ENCODE peak calls at places on chromosomes 7 and 10, in nine cellular contexts. One of them, this sample, is unnamed.

GRCh38 chr7:92622680-92623079 is 32.5 kb upstream of the FAM133B start:
- DNase-seq in NCI-H345: no peak
- DNase-seq in stimulated activated CD4-positive, alpha-beta T cell treated with anti-CD3 and anti-CD28 coated beads, Interleukin-1b, Interleukin-23, amount 100 ng/mL, for 1 hour: no peak
- DNase-seq in globus pallidus: no peak
- DNase-seq in T-helper 9 cell: no peak
- DNase-seq in Daoy: no peak
- DNase-seq in upper lobe of right lung: no peak
- DNase-seq in T-helper 2 cell treated with Interferon-gamma antibody and Interleukin-4, amounts not matched to agents 5 μg/mL and 100 μg/mL, for 36 hours: no peak
- DNase-seq in GM19239: no peak
- DNase-seq in this sample: no peak

GRCh38 chr10:101260764-101261341 is 31.6 kb upstream of the LBX1 start:
- DNase-seq in NCI-H345: no peak
- DNase-seq in stimulated activated CD4-positive, alpha-beta T cell treated with anti-CD3 and anti-CD28 coated beads, Interleukin-1b, Interleukin-23, amount 100 ng/mL, for 1 hour: no peak
- DNase-seq in globus pallidus: no peak
- DNase-seq in T-helper 9 cell: no peak
- DNase-seq in Daoy: no peak
- DNase-seq in upper lobe of right lung: no peak
- DNase-seq in T-helper 2 cell treated with Interferon-gamma antibody and Interleukin-4, amounts not matched to agents 5 μg/mL and 100 μg/mL, for 36 hours: no peak
- DNase-seq in GM19239: no peak
- DNase-seq in this sample: no peak

GRCh38 chr10:133179651-133180050 is 19.6 kb downstream of the KNDC1 start:
- DNase-seq in NCI-H345: no peak
- DNase-seq in stimulated activated CD4-positive, alpha-beta T cell treated with anti-CD3 and anti-CD28 coated beads, Interleukin-1b, Interleukin-23, amount 100 ng/mL, for 1 hour: no peak
- DNase-seq in globus pallidus: no peak
- DNase-seq in T-helper 9 cell: no peak
- DNase-seq in Daoy: no peak
- DNase-seq in upper lobe of right lung: peak
- DNase-seq in T-helper 2 cell treated with Interferon-gamma antibody and Interleukin-4, amounts not matched to agents 5 μg/mL and 100 μg/mL, for 36 hours: no peak
- DNase-seq in GM19239: no peak
- DNase-seq in this sample: no peak

GRCh38 chr7:50679218-50680007 is 103.3 kb downstream of the GRB10 start:
- DNase-seq in NCI-H345: peak
- DNase-seq in stimulated activated CD4-positive, alpha-beta T cell treated with anti-CD3 and anti-CD28 coated beads, Interleukin-1b, Interleukin-23, amount 100 ng/mL, for 1 hour: no peak
- DNase-seq in globus pallidus: peak
- DNase-seq in T-helper 9 cell: no peak
- DNase-seq in Daoy: no peak
- DNase-seq in upper lobe of right lung: no peak
- DNase-seq in T-helper 2 cell treated with Interferon-gamma antibody and Interleukin-4, amounts not matched to agents 5 μg/mL and 100 μg/mL, for 36 hours: no peak
- DNase-seq in GM19239: peak
- DNase-seq in this sample: no peak

GRCh38 chr7:7918736-7919448 is 49.7 kb upstream of the GLCCI1 start:
- DNase-seq in NCI-H345: no peak
- DNase-seq in stimulated activated CD4-positive, alpha-beta T cell treated with anti-CD3 and anti-CD28 coated beads, Interleukin-1b, Interleukin-23, amount 100 ng/mL, for 1 hour: no peak
- DNase-seq in globus pallidus: no peak
- DNase-seq in T-helper 9 cell: no peak
- DNase-seq in Daoy: no peak
- DNase-seq in upper lobe of right lung: no peak
- DNase-seq in T-helper 2 cell treated with Interferon-gamma antibody and Interleukin-4, amounts not matched to agents 5 μg/mL and 100 μg/mL, for 36 hours: no peak
- DNase-seq in GM19239: no peak
- DNase-seq in this sample: no peak

GRCh38 chr10:67790534-67791408 is 47.2 kb downstream of the DNAJC12 start:
- DNase-seq in NCI-H345: no peak
- DNase-seq in stimulated activated CD4-positive, alpha-beta T cell treated with anti-CD3 and anti-CD28 coated beads, Interleukin-1b, Interleukin-23, amount 100 ng/mL, for 1 hour: no peak
- DNase-seq in globus pallidus: no peak
- DNase-seq in T-helper 9 cell: no peak
- DNase-seq in Daoy: no peak
- DNase-seq in upper lobe of right lung: no peak
- DNase-seq in T-helper 2 cell treated with Interferon-gamma antibody and Interleukin-4, amounts not matched to agents 5 μg/mL and 100 μg/mL, for 36 hours: peak
- DNase-seq in GM19239: no peak
- DNase-seq in this sample: no peak

GRCh38 chr10:70479626-70480253 is 1.2 kb downstream of the PALD1 start:
- DNase-seq in NCI-H345: no peak
- DNase-seq in stimulated activated CD4-positive, alpha-beta T cell treated with anti-CD3 and anti-CD28 coated beads, Interleukin-1b, Interleukin-23, amount 100 ng/mL, for 1 hour: no peak
- DNase-seq in globus pallidus: no peak
- DNase-seq in T-helper 9 cell: no peak
- DNase-seq in Daoy: no peak
- DNase-seq in upper lobe of right lung: no peak
- DNase-seq in T-helper 2 cell treated with Interferon-gamma antibody and Interleukin-4, amounts not matched to agents 5 μg/mL and 100 μg/mL, for 36 hours: no peak
- DNase-seq in GM19239: no peak
- DNase-seq in this sample: no peak

GRCh38 chr7:129877146-129877792 is 75.5 kb downstream of the UBE2H start:
- DNase-seq in NCI-H345: no peak
- DNase-seq in stimulated activated CD4-positive, alpha-beta T cell treated with anti-CD3 and anti-CD28 coated beads, Interleukin-1b, Interleukin-23, amount 100 ng/mL, for 1 hour: no peak
- DNase-seq in globus pallidus: no peak
- DNase-seq in T-helper 9 cell: no peak
- DNase-seq in Daoy: no peak
- DNase-seq in upper lobe of right lung: no peak
- DNase-seq in T-helper 2 cell treated with Interferon-gamma antibody and Interleukin-4, amounts not matched to agents 5 μg/mL and 100 μg/mL, for 36 hours: no peak
- DNase-seq in GM19239: no peak
- DNase-seq in this sample: no peak

GRCh38 chr10:86642499-86642898 is 11.8 kb upstream of the OPN4 start:
- DNase-seq in NCI-H345: no peak
- DNase-seq in stimulated activated CD4-positive, alpha-beta T cell treated with anti-CD3 and anti-CD28 coated beads, Interleukin-1b, Interleukin-23, amount 100 ng/mL, for 1 hour: no peak
- DNase-seq in globus pallidus: no peak
- DNase-seq in T-helper 9 cell: no peak
- DNase-seq in Daoy: peak
- DNase-seq in upper lobe of right lung: no peak
- DNase-seq in T-helper 2 cell treated with Interferon-gamma antibody and Interleukin-4, amounts not matched to agents 5 μg/mL and 100 μg/mL, for 36 hours: no peak
- DNase-seq in GM19239: no peak
- DNase-seq in this sample: no peak

GRCh38 chr7:42876182-42877068 is 35.4 kb downstream of the C7orf25 start:
- DNase-seq in NCI-H345: peak
- DNase-seq in stimulated activated CD4-positive, alpha-beta T cell treated with anti-CD3 and anti-CD28 coated beads, Interleukin-1b, Interleukin-23, amount 100 ng/mL, for 1 hour: peak
- DNase-seq in globus pallidus: peak
- DNase-seq in T-helper 9 cell: peak
- DNase-seq in Daoy: peak
- DNase-seq in upper lobe of right lung: no peak
- DNase-seq in T-helper 2 cell treated with Interferon-gamma antibody and Interleukin-4, amounts not matched to agents 5 μg/mL and 100 μg/mL, for 36 hours: peak
- DNase-seq in GM19239: no peak
- DNase-seq in this sample: peak

GRCh38 chr7:100483728-100484635 is at the start of gene NYAP1:
- DNase-seq in NCI-H345: peak
- DNase-seq in stimulated activated CD4-positive, alpha-beta T cell treated with anti-CD3 and anti-CD28 coated beads, Interleukin-1b, Interleukin-23, amount 100 ng/mL, for 1 hour: no peak
- DNase-seq in globus pallidus: peak
- DNase-seq in T-helper 9 cell: peak
- DNase-seq in Daoy: peak
- DNase-seq in upper lobe of right lung: no peak
- DNase-seq in T-helper 2 cell treated with Interferon-gamma antibody and Interleukin-4, amounts not matched to agents 5 μg/mL and 100 μg/mL, for 36 hours: no peak
- DNase-seq in GM19239: no peak
- DNase-seq in this sample: no peak

This sample was measured in neural crest cell.